ENCODE peak calls at places on chromosomes 4 and X, in four cellular contexts. W, B, J and K are unnamed samples. For H3K36me3, the result is how much of the 10 kb centered on the place peaks cover.

GRCh38 chrX:119325456-119325855 is 73.7 kb upstream of the SLC25A43 start:
- DNase-seq in W (no peak), B (no peak), J (no peak), K (peak)

GRCh38 chr4:176134670-176135069 is 60.7 kb downstream of the SPATA4 start:
- DNase-seq in W (no peak), B (no peak), J (no peak), K (no peak)

GRCh38 chrX:1239681-1240142 is 27.3 kb upstream of the CRLF2 start:
- DNase-seq in W (no peak), B (no peak), J (no peak), K (no peak)

GRCh38 chrX:53186363-53186762 is 38.6 kb downstream of the KDM5C start:
- DNase-seq in W (no peak), B (no peak), J (no peak), K (no peak)

GRCh38 chrX:70268034-70268433 is at the start of gene ARR3:
- DNase-seq in W (no peak), B (no peak), J (no peak), K (no peak)

GRCh38 chr4:83440148-83440814 is 15.3 kb downstream of the HELQ start:
- DNase-seq in W (no peak), B (no peak), J (no peak), K (no peak)

GRCh38 chr4:30822911-30823529 is 102.9 kb downstream of the PCDH7 start:
- DNase-seq in W (no peak), B (no peak), J (no peak), K (no peak)

GRCh38 chrX:13090261-13091110 is 46.1 kb upstream of the FAM9C start:
- DNase-seq in W (peak), B (peak), J (no peak), K (no peak)

GRCh38 chr4:144645621-144646522 is at the start of gene HHIP:
- DNase-seq in W (peak), B (peak), J (no peak), K (no peak)

GRCh38 chr4:187547281-187547680 is 448.3 kb upstream of the ZFP42 start:
- DNase-seq in W (no peak), B (no peak), J (no peak), K (no peak)
- H3K36me3 ChIP-seq in W (under half), B (under half), J (under half), K (under half)

GRCh38 chrX:145533534-145533933 is 284.1 kb upstream of the SLITRK2 start:
- DNase-seq in W (no peak), B (no peak), J (no peak), K (no peak)

GRCh38 chrX:145532176-145532780 is 285.0 kb downstream of the SPANXN1 start:
- DNase-seq in W (no peak), B (no peak), J (no peak), K (no peak)
- TF ChIP-seq ZNF274 in W (no peak), B (no peak), J (no peak), K (no peak)

DNA sequence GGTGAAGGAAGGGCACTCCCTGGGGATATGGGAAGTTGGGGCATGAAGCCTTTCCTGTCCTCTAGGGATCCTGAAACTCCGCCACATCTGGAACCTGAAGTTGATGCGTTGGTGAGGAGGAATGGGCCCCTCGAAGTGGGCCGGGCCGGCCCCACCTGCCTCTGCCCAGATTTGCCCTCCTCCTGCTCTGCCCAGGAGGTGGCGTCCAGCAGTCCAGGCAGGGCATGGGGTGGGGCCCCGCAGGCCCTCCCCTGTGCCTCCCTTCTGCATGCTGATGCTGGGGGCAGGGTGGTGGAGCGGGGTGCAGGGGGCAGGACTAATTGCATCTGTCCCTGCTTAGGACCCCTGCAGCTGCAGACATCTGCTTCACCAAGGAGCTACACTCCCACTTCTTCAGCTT is 1.8 kb downstream of the TAFAZZIN start:
- DNase-seq in W (no peak), B (no peak), J (no peak), K (no peak)
- H3K4me3 ChIP-seq in W (no peak), B (no peak), J (no peak), K (no peak)

DNA sequence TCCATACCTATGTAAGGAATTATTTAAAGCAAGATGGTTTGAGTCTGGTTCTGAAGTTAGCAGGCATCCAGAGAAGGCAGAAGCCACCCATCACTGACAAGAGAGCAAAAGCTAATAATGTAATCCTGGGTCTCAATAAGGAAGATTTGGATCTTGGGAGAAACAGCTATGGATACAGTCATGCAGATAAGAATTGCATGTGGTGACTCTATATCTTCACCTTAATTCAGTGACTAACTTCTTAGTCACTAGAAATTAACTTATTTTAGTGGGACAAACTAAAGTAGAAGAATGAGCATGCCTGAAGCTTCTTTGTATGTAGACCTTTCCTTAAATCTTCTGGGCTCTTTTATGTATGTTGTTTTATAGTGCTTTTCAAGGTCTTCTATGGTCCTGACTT is 66.6 kb downstream of the ATP10D start:
- DNase-seq in W (no peak), B (no peak), J (no peak), K (no peak)
- H3K36me3 ChIP-seq in W (under half), B (under half), J (under half), K (under half)

GRCh38 chr4:9804918-9805317 is 23.5 kb downstream of the DRD5 start:
- DNase-seq in W (no peak), B (no peak), J (no peak), K (no peak)

DNA sequence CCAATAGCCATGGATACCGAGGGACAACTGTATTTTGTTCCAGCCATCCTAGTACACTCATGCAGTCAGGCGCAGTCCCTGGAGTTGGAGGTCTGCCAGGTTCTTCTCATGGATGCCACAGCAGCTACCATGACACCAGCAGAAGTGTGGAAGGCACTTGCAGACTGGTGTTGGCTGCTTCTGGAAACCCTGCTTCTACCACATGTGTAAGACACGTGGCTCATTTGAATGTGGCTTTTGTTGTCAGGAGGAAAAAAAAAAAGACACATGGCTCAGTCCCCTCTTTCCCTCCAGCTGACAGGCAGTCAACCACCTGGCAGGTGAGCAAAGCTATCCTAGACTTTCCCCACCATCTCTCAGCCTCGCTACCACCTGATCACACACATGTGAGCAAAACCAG is 19.4 kb downstream of the DRD5 start:
- DNase-seq in W (no peak), B (no peak), J (no peak), K (no peak)
- TF ChIP-seq ZNF274 in W (no peak), B (no peak), J (no peak), K (no peak)

DNA sequence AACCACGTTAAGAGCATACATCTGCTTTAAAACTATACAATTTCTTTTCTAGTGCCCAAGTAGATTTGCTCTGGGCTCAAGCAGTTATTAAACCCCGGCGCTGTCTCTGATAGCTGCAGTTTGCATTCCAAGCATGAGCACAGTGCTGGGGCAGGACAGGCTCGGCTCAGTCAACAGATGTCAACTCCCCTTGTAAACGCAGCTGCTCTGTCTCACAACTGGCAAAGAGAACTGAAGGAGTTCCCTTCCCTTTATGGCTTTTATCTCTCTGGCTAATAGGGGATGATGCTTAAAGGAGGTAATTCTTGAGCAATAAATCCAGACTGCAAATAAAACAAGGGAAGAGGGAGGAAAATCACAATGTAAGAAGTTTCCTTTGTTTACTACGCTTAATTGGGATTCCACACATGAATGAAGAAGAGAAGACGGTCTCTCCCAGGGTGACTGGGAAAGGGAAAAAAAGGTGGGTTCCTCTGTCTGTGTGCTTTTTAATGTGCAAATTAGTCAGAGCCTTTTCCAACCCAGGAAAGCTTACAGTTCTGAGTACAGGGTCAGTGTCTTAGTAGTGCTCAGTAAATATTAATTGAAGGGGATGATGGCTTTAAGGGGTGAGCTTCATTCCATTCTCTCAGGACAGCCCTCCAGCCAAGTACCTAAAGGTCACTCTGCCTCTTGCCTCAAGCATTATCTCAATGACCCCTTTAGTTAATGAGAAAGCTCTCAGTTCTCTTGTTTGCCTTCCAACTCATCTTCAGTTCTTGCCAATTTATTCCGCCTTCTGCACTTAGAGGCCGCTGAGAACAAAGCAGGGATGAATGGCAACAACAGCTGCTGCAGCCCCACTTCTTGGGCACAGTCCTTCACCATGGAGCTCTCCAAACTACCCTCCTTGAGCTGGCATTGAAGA is 155.7 kb upstream of the JADE1 start:
- DNase-seq in W (no peak), B (no peak), J (no peak), K (no peak)
- H3K4me3 ChIP-seq in W (no peak), B (no peak), J (no peak), K (no peak)

GRCh38 chr4:168866635-168867034 is 143.4 kb downstream of the CBR4 start:
- DNase-seq in W (no peak), B (no peak), J (no peak), K (no peak)

GRCh38 chr4:168867128-168867527 is 142.9 kb downstream of the CBR4 start:
- DNase-seq in W (no peak), B (no peak), J (no peak), K (no peak)

GRCh38 chr4:168864831-168865541 is 145.1 kb downstream of the CBR4 start:
- DNase-seq in W (no peak), B (no peak), J (no peak), K (peak)

GRCh38 chr4:168865854-168866253 is 144.2 kb downstream of the CBR4 start:
- DNase-seq in W (no peak), B (no peak), J (no peak), K (no peak)

DNA sequence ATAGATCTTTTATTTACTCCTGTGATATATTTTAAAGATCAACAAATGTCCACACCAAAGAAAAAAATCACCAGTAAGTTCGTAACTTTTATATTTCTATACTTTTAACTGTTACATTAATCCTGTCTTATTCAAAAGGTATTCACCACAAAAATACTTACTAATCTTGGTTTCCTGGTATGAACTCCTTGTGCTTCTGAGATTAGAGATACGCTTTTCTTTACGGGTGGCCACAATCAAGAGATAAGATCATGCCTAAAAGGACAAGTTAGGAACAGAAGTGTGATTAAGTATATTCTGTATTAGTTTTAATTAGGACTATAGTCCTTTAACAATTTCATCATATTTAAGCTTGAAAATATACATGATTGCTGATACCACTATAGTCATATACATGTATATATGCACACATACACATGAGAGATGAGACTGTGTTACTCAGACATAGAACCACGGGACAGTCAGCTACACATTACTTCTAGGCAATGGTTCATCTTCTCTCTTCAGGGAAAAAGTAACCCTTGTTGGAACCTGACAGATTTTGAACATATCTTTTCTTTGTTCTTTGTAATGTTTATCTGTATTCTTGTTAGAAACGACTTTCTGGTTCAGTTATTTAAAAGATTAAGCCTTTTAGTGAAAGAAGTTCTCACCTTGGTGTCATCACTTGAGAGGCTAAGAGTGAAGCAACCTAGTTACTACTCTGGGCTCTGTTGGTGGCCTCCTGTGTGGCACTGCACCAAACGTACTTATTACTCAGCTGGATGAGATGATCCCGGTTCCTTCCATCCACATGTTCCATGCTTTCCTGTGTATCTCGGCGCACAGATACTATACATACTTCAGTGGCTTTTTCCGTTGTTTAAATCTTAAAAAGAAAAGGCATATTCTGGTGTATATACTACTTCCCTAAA is 146.1 kb downstream of the CBR4 start:
- DNase-seq in W (no peak), B (no peak), J (no peak), K (no peak)
- H3K36me3 ChIP-seq in W (under half), B (under half), J (under half), K (under half)

DNA sequence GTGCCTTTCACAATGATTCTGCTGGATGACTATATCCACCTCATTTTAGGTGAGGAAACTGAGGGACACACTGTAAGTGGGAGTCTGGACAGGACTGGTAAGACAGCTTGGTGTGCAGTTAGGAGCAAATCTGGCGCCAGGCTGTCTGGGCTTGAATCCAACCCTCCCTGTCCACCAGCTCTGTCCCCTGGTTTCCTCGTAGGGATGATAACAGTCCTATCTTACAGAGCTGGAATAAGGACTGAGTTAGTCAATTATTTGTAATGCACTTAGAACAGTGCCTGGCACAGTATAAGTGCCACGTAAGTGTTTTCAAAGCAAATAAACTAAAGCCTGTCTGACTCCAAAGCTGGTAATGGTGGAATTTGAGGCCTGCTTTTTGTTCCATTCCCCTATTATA is 101.9 kb downstream of the UCHL1 start:
- DNase-seq in W (no peak), B (no peak), J (no peak), K (no peak)
- TF ChIP-seq ZNF274 in W (no peak), B (no peak), J (no peak), K (no peak)

DNA sequence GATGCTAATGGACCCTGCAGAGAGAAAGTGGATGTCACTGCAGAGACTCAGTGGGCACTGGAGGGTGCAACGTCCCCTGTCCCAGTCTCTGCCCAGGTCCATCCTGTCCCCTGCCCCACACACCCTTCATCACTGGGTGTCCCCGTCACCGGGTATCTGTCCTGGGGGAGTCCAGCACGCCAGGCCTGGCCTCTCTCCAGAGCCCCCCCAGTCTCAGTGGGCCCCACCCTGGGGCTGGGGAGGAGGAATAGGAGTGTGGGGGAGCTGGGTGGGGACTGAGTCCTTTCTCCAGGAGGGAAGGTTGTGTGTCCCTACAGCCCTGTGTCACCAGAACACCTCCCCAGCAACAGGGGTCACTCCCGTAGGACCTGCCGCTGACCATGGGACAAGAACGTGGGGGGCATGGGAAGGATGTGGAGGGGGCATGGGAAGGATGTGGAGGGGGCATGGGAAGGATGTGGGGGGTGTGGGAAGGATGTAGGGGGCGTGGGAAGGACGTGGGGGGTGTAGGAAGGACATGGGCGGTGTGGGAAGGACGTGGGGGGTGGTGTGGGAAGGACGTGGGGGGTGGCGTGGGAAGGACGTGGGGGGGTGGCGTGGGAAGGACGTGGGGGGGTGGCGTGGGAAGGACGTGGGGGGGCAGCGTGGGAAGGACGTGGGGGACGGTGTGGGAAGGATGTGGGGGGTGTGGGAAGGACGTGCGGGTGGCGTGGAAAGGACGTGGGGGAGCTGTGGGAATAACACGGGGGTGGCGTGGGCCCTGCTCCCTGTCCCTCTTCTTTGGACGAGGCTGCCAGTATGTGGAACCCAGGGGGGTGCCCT is 21.0 kb upstream of the SPON2 start:
- DNase-seq in W (no peak), B (no peak), J (no peak), K (no peak)
- H3K4me3 ChIP-seq in W (no peak), B (no peak), J (no peak), K (no peak)

GRCh38 chrX:130211415-130212186 is 39.8 kb downstream of the RAB33A start:
- DNase-seq in W (no peak), B (no peak), J (no peak), K (no peak)
- H3K36me3 ChIP-seq in W (under half), B (under half), J (under half), K (under half)